ENCODE peak calls at places on chromosomes 1 and 21, in four cellular contexts. U is colonic mucosa, M is mammary epithelial cell, B is tibial artery. X is an unnamed sample.

GRCh38 chr1:228463559-228464455 is 23.4 kb upstream of the RNF187 start:
- DNase-seq in U (peak), M (no peak), B (no peak), X (no peak)

GRCh38 chr1:200445213-200445612 is 35.4 kb upstream of the ZNF281 start:
- DNase-seq in U (no peak), M (peak), B (no peak), X (no peak)

GRCh38 chr1:238649200-238649599 is 737.2 kb upstream of the CHRM3 start:
- DNase-seq in U (no peak), M (no peak), B (no peak), X (no peak)

GRCh38 chr1:85325920-85326319 is 49.5 kb upstream of the BCL10 start:
- DNase-seq in U (peak), M (no peak), B (no peak), X (no peak)

GRCh38 chr1:200438911-200439310 is 29.1 kb upstream of the ZNF281 start:
- DNase-seq in U (no peak), M (peak), B (no peak), X (no peak)

GRCh38 chr1:32872189-32872898 is 1.6 kb upstream of the FNDC5 start:
- DNase-seq in U (peak), M (no peak), B (peak), X (no peak)

GRCh38 chr21:14321042-14321441 is 61.9 kb downstream of the HSPA13 start:
- DNase-seq in U (no peak), M (peak), B (no peak), X (no peak)

GRCh38 chr1:54254055-54254454 is 54.1 kb downstream of the MRPL37 start:
- DNase-seq in U (peak), M (peak), B (no peak), X (no peak)

GRCh38 chr1:101264699-101265098 is 27.9 kb downstream of the S1PR1 start:
- DNase-seq in U (peak), M (no peak), B (no peak), X (no peak)

GRCh38 chr1:160109686-160110085 is 5.9 kb upstream of the ATP1A2 start:
- DNase-seq in U (no peak), M (no peak), B (no peak), X (no peak)

GRCh38 chr1:60849401-60849800 is 233.0 kb upstream of the NFIA start:
- DNase-seq in U (no peak), M (no peak), B (no peak), X (no peak)

GRCh38 chr1:7378346-7379130 is 392.6 kb upstream of the VAMP3 start:
- DNase-seq in U (peak), M (no peak), B (peak), X (no peak)

GRCh38 chr1:204647114-204647804 is 38.3 kb downstream of the LRRN2 start:
- DNase-seq in U (peak), M (peak), B (peak), X (no peak)

GRCh38 chr1:230857077-230857476 is 11.2 kb downstream of the C1orf198 start:
- DNase-seq in U (no peak), M (no peak), B (peak), X (peak)

GRCh38 chr1:38502772-38503171 is 356.8 kb downstream of the RRAGC start:
- DNase-seq in U (no peak), M (no peak), B (no peak), X (no peak)

GRCh38 chr1:160108888-160109662 is 6.5 kb upstream of the ATP1A2 start:
- DNase-seq in U (no peak), M (no peak), B (no peak), X (no peak)

GRCh38 chr1:112722601-112723510 is 7.7 kb upstream of the PPM1J start:
- DNase-seq in U (no peak), M (no peak), B (peak), X (no peak)

GRCh38 chr1:77007675-77008074 is 140.4 kb downstream of the ST6GALNAC5 start:
- DNase-seq in U (no peak), M (no peak), B (no peak), X (no peak)

GRCh38 chr1:201724760-201725105 is 104.2 kb upstream of the IPO9 start:
- DNase-seq in U (no peak), M (no peak), B (peak), X (no peak)

GRCh38 chr1:192852548-192852947 is 43.7 kb downstream of the RGS2 start:
- DNase-seq in U (no peak), M (no peak), B (no peak), X (no peak)

GRCh38 chr1:92759361-92759760 is 25.5 kb downstream of the EVI5 start:
- DNase-seq in U (no peak), M (no peak), B (no peak), X (no peak)

GRCh38 chr1:66944330-66945274 is 19.8 kb downstream of the MIER1 start:
- DNase-seq in U (no peak), M (peak), B (peak), X (no peak)

GRCh38 chr1:18118078-18118477 is 10.5 kb downstream of the IGSF21 start:
- DNase-seq in U (no peak), M (no peak), B (peak), X (no peak)

GRCh38 chr1:75969550-75969949 is 37.3 kb upstream of the ASB17 start:
- DNase-seq in U (no peak), M (peak), B (no peak), X (no peak)

GRCh38 chr21:46661211-46661625 is 25.7 kb downstream of the PRMT2 start:
- DNase-seq in U (peak), M (peak), B (peak), X (no peak)

GRCh38 chr1:172838681-172839313 is 179.9 kb downstream of the FASLG start:
- DNase-seq in U (no peak), M (no peak), B (no peak), X (no peak)

GRCh38 chr1:67945733-67946374 is 104.6 kb downstream of the DIRAS3 start:
- DNase-seq in U (no peak), M (no peak), B (no peak), X (no peak)

GRCh38 chr1:174753131-174753530 is 246.6 kb upstream of the CACYBP start:
- DNase-seq in U (no peak), M (no peak), B (no peak), X (no peak)

GRCh38 chr1:21669287-21670058 is at the start of gene RAP1GAP:
- DNase-seq in U (peak), M (no peak), B (peak), X (no peak)
- H3K4me3 ChIP-seq in U (peak), M (no peak), B (peak), X (peak)

GRCh38 chr1:180094705-180095280 is 59.9 kb upstream of the QSOX1 start:
- DNase-seq in U (no peak), M (no peak), B (no peak), X (no peak)

GRCh38 chr1:180098242-180098995 is 56.2 kb upstream of the QSOX1 start:
- DNase-seq in U (no peak), M (peak), B (no peak), X (no peak)

GRCh38 chr1:180101411-180101810 is 53.3 kb upstream of the QSOX1 start:
- DNase-seq in U (no peak), M (no peak), B (no peak), X (no peak)

GRCh38 chr1:180096584-180097318 is 57.9 kb upstream of the QSOX1 start:
- DNase-seq in U (no peak), M (no peak), B (no peak), X (no peak)

GRCh38 chr1:180097319-180097605 is 57.4 kb upstream of the QSOX1 start:
- DNase-seq in U (no peak), M (no peak), B (no peak), X (no peak)
- H3K27ac ChIP-seq in U (no peak), M (no peak), B (no peak), X (no peak)

DNA sequence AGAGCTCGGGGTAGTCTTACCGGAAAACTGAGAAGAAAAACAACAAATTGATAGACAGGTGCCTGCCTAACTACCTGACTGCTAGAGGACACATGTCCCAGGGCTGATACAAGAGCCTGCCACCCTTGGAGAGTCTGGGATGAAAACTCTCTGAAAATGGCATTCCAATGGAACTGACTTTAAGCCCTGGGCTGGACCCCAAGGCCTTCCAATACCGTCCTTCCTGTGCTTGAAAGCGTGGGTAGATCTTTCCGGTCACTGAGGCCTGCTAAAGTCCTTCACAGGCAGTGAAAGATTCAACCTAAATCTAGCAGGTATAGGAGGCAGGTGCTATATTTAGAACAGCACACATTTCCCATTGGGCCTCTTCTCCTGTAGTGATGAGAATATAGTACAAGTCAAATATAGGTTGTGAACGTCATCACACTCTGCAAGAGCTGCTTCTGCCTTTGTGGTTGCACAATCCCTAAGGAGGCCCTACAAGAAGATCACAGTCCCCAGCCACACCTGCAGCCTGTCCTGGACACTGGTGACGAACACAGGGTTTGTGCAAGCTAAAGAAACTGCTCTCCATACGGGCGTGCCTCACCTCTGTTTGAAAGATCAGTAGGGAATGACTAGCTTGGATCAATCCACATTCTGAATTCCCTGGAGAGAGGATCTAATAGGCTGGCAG is 836 bp upstream of the CHML start:
- DNase-seq in U (peak), M (no peak), B (no peak), X (no peak)
- TF ChIP-seq CTCF in U (no peak), M (no peak), B (no peak), X (no peak)

GRCh38 chr1:225581193-225581592 is 71.7 kb downstream of the ENAH start:
- DNase-seq in U (no peak), M (no peak), B (no peak), X (no peak)
- H3K4me3 ChIP-seq in U (no peak), M (no peak), B (peak), X (peak)

GRCh38 chr1:183279835-183280234 is 93.8 kb downstream of the LAMC2 start:
- DNase-seq in U (no peak), M (peak), B (no peak), X (no peak)

GRCh38 chr1:183282101-183282855 is 96.2 kb downstream of the LAMC2 start:
- DNase-seq in U (no peak), M (no peak), B (no peak), X (no peak)

GRCh38 chr1:183278736-183279591 is 92.9 kb downstream of the LAMC2 start:
- DNase-seq in U (no peak), M (peak), B (no peak), X (no peak)

GRCh38 chr1:183281553-183282091 is 95.6 kb downstream of the LAMC2 start:
- DNase-seq in U (peak), M (peak), B (peak), X (peak)

DNA sequence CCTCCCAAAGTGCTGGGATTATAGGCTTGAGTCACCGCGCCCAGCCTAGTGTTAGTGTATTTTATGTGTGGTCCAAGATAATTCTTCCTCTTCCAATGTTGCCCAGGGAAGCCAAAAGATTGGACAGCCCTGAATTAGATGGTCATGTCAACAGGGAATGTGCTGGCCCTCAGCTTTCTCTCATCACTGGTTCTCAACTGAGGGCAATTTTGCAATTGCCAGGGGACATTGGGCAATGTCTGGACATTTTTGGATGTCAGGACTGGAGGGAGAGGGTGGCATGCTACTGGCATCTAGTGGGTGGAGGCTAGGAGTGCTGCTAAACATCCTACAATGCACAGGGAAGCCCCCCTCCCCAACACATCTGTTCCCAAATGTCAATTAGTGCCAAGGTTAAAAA is 95.0 kb downstream of the LAMC2 start:
- DNase-seq in U (no peak), M (peak), B (peak), X (peak)
- H3K27ac ChIP-seq in U (no peak), M (no peak), B (peak), X (peak)

GRCh38 chr1:117895482-117896114 is 33.8 kb downstream of the GDAP2 start:
- DNase-seq in U (peak), M (peak), B (peak), X (peak)
- TF ChIP-seq CTCF in U (peak), M (peak), B (peak), X (peak)

DNA sequence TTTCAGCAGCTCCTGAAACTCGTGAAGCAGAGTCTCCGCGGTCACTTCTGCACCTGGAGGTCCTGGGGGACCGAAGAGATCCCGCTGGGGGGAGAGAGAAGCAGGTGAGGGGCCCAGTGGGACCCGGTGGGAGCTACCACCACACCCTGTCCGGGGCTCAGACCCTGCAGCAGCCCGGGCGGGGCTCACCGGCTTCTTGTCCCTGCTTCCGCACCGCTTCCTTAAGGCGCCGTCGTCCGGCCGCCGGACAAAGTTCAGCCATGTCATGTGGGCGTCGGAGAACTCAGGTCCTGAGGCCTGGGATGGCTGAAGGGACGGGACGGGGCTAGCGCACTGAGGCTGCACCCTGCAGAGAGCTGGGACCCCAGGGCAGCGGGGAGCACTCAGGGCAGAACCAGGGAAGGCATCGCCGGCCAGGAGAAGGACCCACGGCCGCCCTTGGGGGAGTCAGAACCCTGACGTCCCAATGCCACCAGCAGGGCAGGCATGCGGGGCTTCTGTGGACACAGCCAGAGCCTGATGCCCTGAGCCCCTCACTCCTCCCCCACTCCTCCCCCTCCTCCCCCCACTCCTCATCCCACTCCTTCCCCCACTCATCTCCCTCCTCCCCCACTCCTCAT is 2.2 kb downstream of the C1QTNF12 start:
- DNase-seq in U (peak), M (no peak), B (no peak), X (no peak)
- H3K4me3 ChIP-seq in U (peak), M (no peak), B (no peak), X (no peak)

GRCh38 chr21:16418211-16418610 is 688.4 kb downstream of the USP25 start:
- DNase-seq in U (no peak), M (no peak), B (no peak), X (no peak)

GRCh38 chr21:16418663-16419062 is 688.9 kb downstream of the USP25 start:
- DNase-seq in U (no peak), M (no peak), B (no peak), X (no peak)

GRCh38 chr21:16422702-16423101 is 692.9 kb downstream of the USP25 start:
- DNase-seq in U (no peak), M (no peak), B (no peak), X (no peak)

GRCh38 chr21:16419188-16419874 is 689.5 kb downstream of the USP25 start:
- DNase-seq in U (peak), M (peak), B (peak), X (peak)

GRCh38 chr21:16420086-16420724 is 690.4 kb downstream of the USP25 start:
- DNase-seq in U (no peak), M (peak), B (peak), X (no peak)
- H3K27ac ChIP-seq in U (no peak), M (peak), B (peak), X (peak)

X was measured in thoracic aorta.